ENCODE peak calls at places on chromosomes 2 and 18, in eight cellular contexts. P is NCI-H460; M is epithelial cell of esophagus; T is WERI-Rb-1; S is stimulated activated CD4-positive, alpha-beta T cell treated with anti-CD3 and anti-CD28 coated beads, Interleukin-2, amount 100 ng/mL, for 48 hours; N is effector memory CD4-positive, alpha-beta T cell; O is stimulated activated naive B cell treated with anti-CD40 and anti-IgM and Interleukin-4, amounts not matched to agents 10 μg/mL and 1 μg/mL and 100 μg/mL, for 72 hours; V is DMS53. J is an unnamed sample.

GRCh38 chr2:153595939-153596338 is 117.4 kb upstream of the RPRM start:
- DNase-seq in P (no peak), M (peak; percentile 25), T (no peak), S (no peak), N (no peak), O (no peak), V (peak; percentile 64), J (peak; percentile 73)

GRCh38 chr2:27322301-27322765 is 564 bp downstream of the MPV17 start:
- DNase-seq in P (no peak), M (peak; percentile 20), T (peak; percentile 29), S (no peak), N (no peak), O (peak; percentile 16), V (peak; percentile 56), J (no peak)

GRCh38 chr18:63917831-63918230 is 10.1 kb downstream of the SERPINB10 start:
- DNase-seq in P (no peak), M (no peak), T (no peak), S (no peak), N (no peak), O (no peak), V (no peak), J (no peak)

GRCh38 chr18:70384181-70384790 is 95.4 kb downstream of the SOCS6 start:
- DNase-seq in P (no peak), M (peak; percentile 93), T (no peak), S (no peak), N (no peak), O (no peak), V (peak; percentile 30), J (no peak)

GRCh38 chr2:238425979-238426567 is 654 bp upstream of the ASB1 start:
- DNase-seq in P (no peak), M (peak; percentile 34), T (peak; percentile 64), S (no peak), N (no peak), O (no peak), V (peak; percentile 85), J (peak; percentile 31)

GRCh38 chr2:106825161-106825560 is 60.8 kb downstream of the ST6GAL2 start:
- DNase-seq in P (no peak), M (no peak), T (no peak), S (no peak), N (no peak), O (no peak), V (peak; percentile 11), J (no peak)

GRCh38 chr2:113283704-113284284 is 5.1 kb upstream of the PAX8 start:
- DNase-seq in P (no peak), M (peak; percentile 92), T (no peak), S (no peak), N (no peak), O (no peak), V (peak; percentile 49), J (no peak)

GRCh38 chr2:128791120-128791982 is 472.7 kb upstream of the HS6ST1 start:
- DNase-seq in P (no peak), M (no peak), T (no peak), S (no peak), N (no peak), O (no peak), V (no peak), J (no peak)

GRCh38 chr2:182366625-182367024 is 60.2 kb downstream of the PDE1A start:
- DNase-seq in P (peak; percentile 99), M (no peak), T (no peak), S (no peak), N (no peak), O (no peak), V (no peak), J (no peak)

GRCh38 chr18:63111549-63112402 is 207.8 kb downstream of the BCL2 start:
- DNase-seq in P (no peak), M (no peak), T (no peak), S (no peak), N (no peak), O (no peak), V (peak; percentile 50), J (no peak)

GRCh38 chr2:152486048-152486736 is 151.2 kb downstream of the FMNL2 start:
- DNase-seq in P (no peak), M (no peak), T (no peak), S (no peak), N (no peak), O (no peak), V (peak; percentile 53), J (no peak)

GRCh38 chr2:96773922-96774321 is 13.2 kb downstream of the CNNM4 start:
- DNase-seq in P (no peak), M (no peak), T (no peak), S (no peak), N (peak; percentile 31), O (peak; percentile 37), V (peak; percentile 84), J (no peak)

GRCh38 chr2:17752892-17753802 is 463 bp downstream of the SMC6 start:
- DNase-seq in P (peak; percentile 41), M (peak; percentile 50), T (peak; percentile 62), S (no peak), N (peak; percentile 2), O (no peak), V (peak; percentile 83), J (peak; percentile 20)

GRCh38 chr2:16079637-16080036 is 139.3 kb downstream of the MYCN start:
- DNase-seq in P (no peak), M (no peak), T (no peak), S (no peak), N (no peak), O (no peak), V (no peak), J (no peak)

GRCh38 chr2:5725794-5726463 is 33.7 kb downstream of the SOX11 start:
- DNase-seq in P (no peak), M (no peak), T (no peak), S (no peak), N (no peak), O (no peak), V (no peak), J (no peak)

GRCh38 chr18:77422974-77423373 is 173.3 kb downstream of the GALR1 start:
- DNase-seq in P (no peak), M (no peak), T (no peak), S (no peak), N (no peak), O (no peak), V (peak; percentile 15), J (no peak)

GRCh38 chr2:112939425-112939824 is 28.5 kb downstream of the IL37 start:
- DNase-seq in P (no peak), M (no peak), T (no peak), S (no peak), N (no peak), O (no peak), V (no peak), J (no peak)

GRCh38 chr2:240455227-240455718 is 19.8 kb downstream of the GPC1 start:
- DNase-seq in P (no peak), M (no peak), T (no peak), S (no peak), N (no peak), O (no peak), V (no peak), J (no peak)

GRCh38 chr2:101120124-101120996 is 30.8 kb downstream of the TBC1D8 start:
- DNase-seq in P (peak; percentile 93), M (peak; percentile 87), T (no peak), S (no peak), N (no peak), O (no peak), V (peak; percentile 98), J (no peak)

GRCh38 chr18:45166341-45167108 is 448.8 kb upstream of the SLC14A2 start:
- DNase-seq in P (no peak), M (peak; percentile 96), T (no peak), S (no peak), N (no peak), O (no peak), V (no peak), J (no peak)

GRCh38 chr2:28580078-28580477 is 84.2 kb downstream of the PLB1 start:
- DNase-seq in P (no peak), M (no peak), T (no peak), S (no peak), N (no peak), O (no peak), V (no peak), J (no peak)

GRCh38 chr2:233473878-233474277 is 92.7 kb downstream of the USP40 start:
- DNase-seq in P (no peak), M (no peak), T (no peak), S (no peak), N (no peak), O (no peak), V (no peak), J (no peak)

GRCh38 chr18:3525870-3526420 is 76.0 kb downstream of the TGIF1 start:
- DNase-seq in P (no peak), M (no peak), T (peak; percentile 11), S (peak; percentile 14), N (peak; percentile 2), O (peak; percentile 36), V (peak; percentile 62), J (peak; percentile 76)

GRCh38 chr2:40273623-40274236 is 178.2 kb downstream of the SLC8A1 start:
- DNase-seq in P (no peak), M (no peak), T (no peak), S (no peak), N (no peak), O (no peak), V (no peak), J (no peak)

GRCh38 chr2:134917958-134918517 is 584 bp upstream of the CCNT2 start:
- DNase-seq in P (no peak), M (peak; percentile 90), T (no peak), S (peak; percentile 73), N (no peak), O (peak; percentile 89), V (peak; percentile 87), J (no peak)

GRCh38 chr2:27518782-27519113 is 22.1 kb downstream of the GCKR start:
- DNase-seq in P (no peak), M (no peak), T (no peak), S (no peak), N (no peak), O (no peak), V (no peak), J (no peak)

GRCh38 chr18:73793386-73793785 is 354.2 kb downstream of the FBXO15 start:
- DNase-seq in P (no peak), M (peak; percentile 73), T (no peak), S (no peak), N (no peak), O (no peak), V (peak; percentile 58), J (no peak)

GRCh38 chr18:21600526-21601410 is at the start of gene ESCO1:
- DNase-seq in P (peak; percentile 96), M (peak; percentile 99), T (peak; percentile 98), S (peak; percentile 85), N (peak; percentile 93), O (peak; percentile 98), V (peak; percentile 97), J (peak; percentile 96)

GRCh38 chr2:187297806-187298205 is 150.2 kb downstream of the CALCRL start:
- DNase-seq in P (no peak), M (no peak), T (no peak), S (no peak), N (no peak), O (no peak), V (no peak), J (no peak)

GRCh38 chr2:43539991-43540860 is 55.6 kb downstream of the THADA start:
- DNase-seq in P (no peak), M (peak; percentile 97), T (no peak), S (no peak), N (no peak), O (no peak), V (no peak), J (no peak)

GRCh38 chr2:8580316-8581047 is 101.4 kb upstream of the ID2 start:
- DNase-seq in P (no peak), M (no peak), T (no peak), S (no peak), N (no peak), O (peak; percentile 77), V (no peak), J (no peak)

GRCh38 chr2:204871246-204871953 is 326.1 kb downstream of the PARD3B start:
- DNase-seq in P (peak; percentile 40), M (peak; percentile 46), T (no peak), S (no peak), N (no peak), O (no peak), V (peak; percentile 75), J (peak; percentile 42)

GRCh38 chr18:13565228-13565627 is 161.1 kb downstream of the FAM210A start:
- DNase-seq in P (no peak), M (no peak), T (no peak), S (no peak), N (no peak), O (no peak), V (no peak), J (no peak)

GRCh38 chr2:66576381-66577330 is 141.7 kb downstream of the MEIS1 start:
- DNase-seq in P (peak; percentile 14), M (peak; percentile 59), T (no peak), S (no peak), N (no peak), O (no peak), V (peak; percentile 65), J (peak; percentile 44)